ENCODE peak calls at places on chromosomes 16 and 17, in seven cellular contexts. Y is AG04450; N is naive thymus-derived CD4-positive, alpha-beta T cell; R is neural progenitor cell; A is CD4-positive, alpha-beta memory T cell; J is PC-9; E is brain microvascular endothelial cell. C is an unnamed sample.

GRCh38 chr17:44344939-44345496 is at the start of gene GRN:
- DNase-seq in Y (peak), A (peak), N (peak), R (peak), E (peak), J (peak), C (peak)

GRCh38 chr17:50130778-50131317 is 888 bp upstream of the SAMD14 start:
- DNase-seq in N (no peak), J (no peak), R (peak), A (no peak), E (no peak), Y (no peak), C (peak)

GRCh38 chr16:64416232-64417010 is 705.4 kb downstream of the CDH11 start:
- DNase-seq in A (no peak), Y (no peak), R (no peak), J (no peak), E (peak), N (no peak), C (no peak)

GRCh38 chr16:5042574-5043171 is 8.9 kb upstream of the NAGPA start:
- DNase-seq in N (no peak), J (no peak), R (peak), A (no peak), Y (no peak), E (peak), C (no peak)

GRCh38 chr17:41520821-41521521 is 2.3 kb upstream of the KRT15 start:
- DNase-seq in E (no peak), Y (no peak), J (peak), N (no peak), R (no peak), A (no peak), C (no peak)

GRCh38 chr17:50201226-50201854 is at the start of gene COL1A1:
- DNase-seq in Y (no peak), R (peak), J (no peak), A (peak), N (no peak), E (peak), C (no peak)

GRCh38 chr17:34257986-34258326 is 2.9 kb downstream of the CCL2 start:
- DNase-seq in Y (no peak), N (no peak), J (no peak), R (no peak), A (no peak), E (no peak), C (no peak)

GRCh38 chr16:569445-570254 is at the start of gene PIGQ:
- DNase-seq in N (peak), A (peak), Y (no peak), J (no peak), E (no peak), R (peak), C (peak)

GRCh38 chr17:76241205-76241539 is 879 bp upstream of the RNF157 start:
- DNase-seq in Y (no peak), N (no peak), E (no peak), R (no peak), J (no peak), A (no peak), C (no peak)

GRCh38 chr16:79004281-79004680 is 596.3 kb downstream of the MAF start:
- DNase-seq in N (no peak), R (no peak), Y (no peak), A (no peak), J (no peak), E (no peak), C (no peak)

GRCh38 chr16:85524630-85525463 is 88.3 kb upstream of the GSE1 start:
- DNase-seq in J (peak), N (no peak), Y (no peak), E (no peak), A (no peak), R (peak), C (no peak)

GRCh38 chr16:87054154-87054553 is 263.0 kb downstream of the C16orf95 start:
- DNase-seq in E (no peak), A (no peak), N (no peak), R (no peak), Y (no peak), J (no peak), C (no peak)

GRCh38 chr16:10641953-10642949 is 52.5 kb downstream of the TEKT5 start:
- DNase-seq in R (peak), Y (no peak), A (no peak), J (no peak), N (no peak), E (no peak), C (peak)

GRCh38 chr17:34182036-34182803 is 72.9 kb upstream of the CCL2 start:
- DNase-seq in Y (no peak), J (no peak), N (no peak), E (no peak), A (no peak), R (no peak), C (no peak)

GRCh38 chr17:62723842-62724241 is 84.3 kb downstream of the MARCHF10 start:
- DNase-seq in Y (no peak), J (no peak), E (no peak), R (peak), N (no peak), A (no peak), C (peak)

GRCh38 chr17:71496552-71496951 is 624.3 kb upstream of the SOX9 start:
- DNase-seq in Y (no peak), N (no peak), A (no peak), J (no peak), E (no peak), R (no peak), C (no peak)

GRCh38 chr16:77789085-77789611 is 784 bp downstream of the VAT1L start:
- DNase-seq in R (peak), A (no peak), Y (no peak), N (no peak), E (no peak), J (no peak), C (peak)

GRCh38 chr16:53745753-53746258 is 41.9 kb downstream of the FTO start:
- DNase-seq in J (peak), R (no peak), N (no peak), A (no peak), E (no peak), Y (no peak), C (no peak)

GRCh38 chr17:44363613-44364159 is at the start of gene FAM171A2:
- DNase-seq in Y (peak), N (peak), J (no peak), R (peak), A (peak), E (no peak), C (peak)

GRCh38 chr17:82212331-82213250 is at the start of gene CCDC57:
- DNase-seq in J (no peak), R (peak), N (no peak), Y (no peak), E (no peak), A (peak), C (peak)

GRCh38 chr16:31428277-31428597 is at the start of gene COX6A2:
- DNase-seq in R (no peak), A (no peak), E (no peak), Y (no peak), J (no peak), N (no peak), C (no peak)

GRCh38 chr17:69972251-69972650 is 102.8 kb upstream of the KCNJ16 start:
- DNase-seq in N (no peak), E (no peak), Y (no peak), A (no peak), R (no peak), J (no peak), C (no peak)

GRCh38 chr16:47574091-47575054 is 113.2 kb downstream of the PHKB start:
- DNase-seq in J (peak), R (peak), Y (no peak), E (peak), N (no peak), A (peak), C (no peak)

GRCh38 chr17:20304961-20305360 is 162.4 kb downstream of the LGALS9B start:
- DNase-seq in J (no peak), R (no peak), Y (no peak), E (no peak), N (no peak), A (no peak), C (no peak)

GRCh38 chr16:56866955-56867830 is 2.2 kb downstream of the SLC12A3 start:
- DNase-seq in R (peak), J (peak), E (peak), Y (no peak), N (peak), A (peak), C (peak)

GRCh38 chr17:65554568-65555223 is 6.8 kb downstream of the AXIN2 start:
- DNase-seq in N (no peak), E (peak), J (no peak), A (no peak), Y (no peak), R (peak), C (no peak)

GRCh38 chr17:7445011-7445927 is at the start of gene CHRNB1:
- DNase-seq in N (peak), R (peak), E (no peak), J (peak), Y (no peak), A (peak), C (no peak)

GRCh38 chr16:81616321-81617020 is 162.6 kb upstream of the PLCG2 start:
- DNase-seq in N (peak), A (peak), E (peak), R (peak), J (no peak), Y (no peak), C (no peak)

GRCh38 chr16:27729516-27730304 is 179.8 kb downstream of the KATNIP start:
- DNase-seq in J (no peak), N (no peak), R (no peak), A (no peak), Y (no peak), E (no peak), C (no peak)

GRCh38 chr17:29722411-29723198 is 99.9 kb upstream of the CORO6 start:
- DNase-seq in E (peak), N (peak), R (no peak), J (no peak), Y (peak), A (peak), C (no peak)

GRCh38 chr17:1108560-1108809 is 71.3 kb downstream of the ABR start:
- DNase-seq in E (no peak), A (no peak), N (no peak), Y (no peak), J (no peak), R (peak), C (no peak)
- H3K27ac ChIP-seq in E (no peak), A (peak), N (peak), Y (no peak), J (no peak), R (no peak), C (peak)

DNA sequence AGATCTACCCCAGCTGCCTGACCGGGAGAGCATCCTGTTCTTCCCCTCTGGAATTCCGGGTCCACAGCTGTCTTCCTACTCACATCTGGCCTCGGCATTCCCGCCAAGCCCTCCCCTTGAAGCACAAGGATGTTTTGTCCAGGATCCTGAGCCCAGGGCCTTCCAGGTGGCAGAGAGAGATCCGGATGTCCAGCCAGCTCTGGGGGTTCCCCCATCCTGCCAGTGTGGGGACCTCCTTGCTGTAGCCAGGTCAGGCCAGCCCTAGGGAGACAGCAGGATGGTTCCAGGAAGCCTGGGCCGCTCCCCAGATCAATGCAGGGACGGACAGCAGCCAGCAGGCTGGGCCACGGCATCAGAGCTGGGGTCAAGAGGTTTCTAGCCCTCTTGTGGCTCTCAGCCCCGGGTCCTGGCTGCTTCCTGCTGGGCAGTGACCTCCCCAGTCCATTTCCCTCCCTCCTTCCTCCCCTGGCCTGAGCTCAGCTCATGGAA is 55.3 kb downstream of the SOCS3 start:
- DNase-seq in A (no peak), R (no peak), Y (no peak), N (no peak), E (no peak), J (no peak), C (no peak)
- H3K27ac ChIP-seq in A (no peak), R (no peak), Y (no peak), N (no peak), E (no peak), J (no peak), C (no peak)

DNA sequence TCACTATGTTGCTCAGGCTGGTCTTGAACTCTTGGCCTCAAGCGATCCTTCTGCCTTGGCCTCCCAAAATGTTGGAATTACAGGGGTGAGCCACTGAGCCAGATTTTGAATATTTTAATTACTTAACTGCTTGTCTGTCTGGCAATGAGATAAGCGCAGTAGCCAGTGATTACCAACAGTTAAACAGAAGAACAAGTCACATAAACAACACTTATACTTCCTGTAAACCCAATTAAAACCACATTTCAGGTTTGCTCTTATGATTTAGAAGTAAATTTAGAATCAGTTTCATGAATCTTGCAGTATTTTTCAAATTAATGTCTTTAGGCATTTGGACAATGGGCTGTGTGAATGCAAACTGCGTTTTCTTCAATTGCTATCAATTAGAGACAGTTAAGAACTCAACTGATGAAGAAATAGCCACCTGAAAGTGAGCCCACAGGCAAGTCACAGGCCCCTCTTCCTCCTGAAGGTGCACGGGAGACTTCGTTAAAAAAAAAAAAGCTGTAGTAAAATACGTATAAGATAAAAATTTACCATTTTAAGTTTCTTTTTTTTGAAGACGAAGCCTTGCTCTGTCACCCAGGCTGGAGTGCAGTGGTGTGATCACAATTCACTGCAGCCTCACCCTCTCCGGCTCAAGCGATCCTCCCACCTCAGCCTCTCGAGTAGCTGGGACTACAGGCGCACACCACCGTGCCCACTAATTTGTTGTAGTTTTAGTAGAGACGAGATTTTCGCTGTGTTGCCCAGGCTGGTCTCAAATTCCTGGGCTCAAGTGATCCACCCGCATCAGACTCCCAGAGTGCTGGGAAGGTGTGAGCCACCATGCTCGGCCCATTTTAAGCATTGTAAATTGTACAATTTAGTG is 73.0 kb downstream of the PITPNC1 start:
- DNase-seq in Y (no peak), E (no peak), N (no peak), R (no peak), A (peak), J (no peak), C (no peak)
- H3K27ac ChIP-seq in Y (no peak), E (no peak), N (peak), R (no peak), A (peak), J (no peak), C (no peak)

GRCh38 chr17:17324616-17325015 is 21.4 kb downstream of the NT5M start:
- DNase-seq in Y (no peak), R (no peak), E (no peak), N (no peak), A (no peak), J (no peak), C (no peak)
- H3K27ac ChIP-seq in Y (no peak), R (no peak), E (no peak), N (no peak), A (no peak), J (no peak), C (no peak)

DNA sequence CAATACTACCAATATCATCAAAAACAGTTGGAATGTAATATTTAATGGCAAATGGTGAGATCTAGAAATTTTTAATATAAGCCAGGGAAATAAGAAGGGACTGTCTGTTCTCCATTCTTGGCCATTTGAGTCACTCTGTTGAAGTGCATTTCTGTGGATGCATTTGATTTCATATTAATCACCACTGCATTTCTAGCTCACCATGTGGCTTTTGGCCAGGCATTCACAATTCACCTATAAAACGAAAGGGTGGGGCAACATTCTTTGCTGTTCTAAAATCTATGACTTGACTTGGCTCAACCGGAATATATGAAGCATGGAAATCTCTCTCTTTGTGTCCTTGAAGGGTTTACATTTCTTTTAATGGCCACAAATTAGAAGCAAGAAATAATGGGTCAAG is 483.0 kb downstream of the SLC39A11 start:
- DNase-seq in E (peak), J (peak), Y (no peak), A (no peak), N (no peak), R (no peak), C (no peak)
- H3K27ac ChIP-seq in E (peak), J (peak), Y (no peak), A (no peak), N (no peak), R (no peak), C (no peak)